ENCODE peak calls at places on chromosomes 7 and 10, in nine cellular contexts. One of them, this sample, is unnamed.

GRCh38 chr10:79559726-79560125 is 481 bp downstream of the SFTPA2 start:
- DNase-seq in fibroblast of the conjunctiva: no peak
- DNase-seq in astrocyte: peak
- DNase-seq in cardiac fibroblast: no peak
- DNase-seq in neural crest cell: no peak
- DNase-seq in cardiac muscle cell: peak
- DNase-seq in kidney: no peak
- DNase-seq in nephron progenitor cell: no peak
- DNase-seq in CD8-positive, alpha-beta memory T cell: no peak
- DNase-seq in this sample: no peak

GRCh38 chr7:132200141-132200540 is 376.1 kb downstream of the PLXNA4 start:
- DNase-seq in neural crest cell: no peak
- DNase-seq in astrocyte: no peak
- DNase-seq in CD8-positive, alpha-beta memory T cell: no peak
- DNase-seq in cardiac fibroblast: no peak
- DNase-seq in kidney: no peak
- DNase-seq in nephron progenitor cell: no peak
- DNase-seq in fibroblast of the conjunctiva: no peak
- DNase-seq in cardiac muscle cell: no peak
- DNase-seq in this sample: no peak

GRCh38 chr7:48040944-48041664 is 5.8 kb downstream of the C7orf57 start:
- DNase-seq in astrocyte: no peak
- DNase-seq in neural crest cell: no peak
- DNase-seq in kidney: peak
- DNase-seq in CD8-positive, alpha-beta memory T cell: no peak
- DNase-seq in nephron progenitor cell: no peak
- DNase-seq in cardiac muscle cell: no peak
- DNase-seq in cardiac fibroblast: no peak
- DNase-seq in fibroblast of the conjunctiva: no peak
- DNase-seq in this sample: no peak

GRCh38 chr10:65419629-65420028 is 1506.2 kb upstream of the LRRTM3 start:
- DNase-seq in CD8-positive, alpha-beta memory T cell: no peak
- DNase-seq in fibroblast of the conjunctiva: no peak
- DNase-seq in kidney: no peak
- DNase-seq in cardiac fibroblast: no peak
- DNase-seq in neural crest cell: no peak
- DNase-seq in cardiac muscle cell: no peak
- DNase-seq in astrocyte: no peak
- DNase-seq in nephron progenitor cell: no peak
- DNase-seq in this sample: no peak

GRCh38 chr10:125824736-125825135 is 1.4 kb downstream of the BCCIP start:
- DNase-seq in nephron progenitor cell: no peak
- DNase-seq in CD8-positive, alpha-beta memory T cell: no peak
- DNase-seq in fibroblast of the conjunctiva: no peak
- DNase-seq in cardiac fibroblast: no peak
- DNase-seq in astrocyte: peak
- DNase-seq in kidney: no peak
- DNase-seq in neural crest cell: no peak
- DNase-seq in cardiac muscle cell: no peak
- DNase-seq in this sample: no peak

GRCh38 chr7:949021-949934 is 5.2 kb downstream of the ADAP1 start:
- DNase-seq in nephron progenitor cell: no peak
- DNase-seq in CD8-positive, alpha-beta memory T cell: no peak
- DNase-seq in cardiac fibroblast: no peak
- DNase-seq in astrocyte: no peak
- DNase-seq in kidney: peak
- DNase-seq in cardiac muscle cell: no peak
- DNase-seq in neural crest cell: no peak
- DNase-seq in fibroblast of the conjunctiva: no peak
- DNase-seq in this sample: no peak

GRCh38 chr10:1596482-1596881 is 140.8 kb downstream of the ADARB2 start:
- DNase-seq in nephron progenitor cell: no peak
- DNase-seq in astrocyte: no peak
- DNase-seq in CD8-positive, alpha-beta memory T cell: no peak
- DNase-seq in neural crest cell: no peak
- DNase-seq in fibroblast of the conjunctiva: no peak
- DNase-seq in cardiac fibroblast: no peak
- DNase-seq in kidney: no peak
- DNase-seq in cardiac muscle cell: no peak
- DNase-seq in this sample: no peak

GRCh38 chr10:132406181-132406580 is 9.2 kb downstream of the PWWP2B start:
- DNase-seq in astrocyte: no peak
- DNase-seq in CD8-positive, alpha-beta memory T cell: no peak
- DNase-seq in cardiac muscle cell: no peak
- DNase-seq in nephron progenitor cell: no peak
- DNase-seq in fibroblast of the conjunctiva: no peak
- DNase-seq in cardiac fibroblast: no peak
- DNase-seq in neural crest cell: no peak
- DNase-seq in kidney: peak
- DNase-seq in this sample: no peak

GRCh38 chr7:2613926-2614613 is 17.7 kb upstream of the TTYH3 start:
- DNase-seq in kidney: peak
- DNase-seq in fibroblast of the conjunctiva: no peak
- DNase-seq in nephron progenitor cell: no peak
- DNase-seq in CD8-positive, alpha-beta memory T cell: no peak
- DNase-seq in cardiac muscle cell: peak
- DNase-seq in astrocyte: no peak
- DNase-seq in cardiac fibroblast: peak
- DNase-seq in neural crest cell: no peak
- DNase-seq in this sample: peak

GRCh38 chr7:18305866-18306265 is 189.7 kb upstream of the HDAC9 start:
- DNase-seq in cardiac fibroblast: peak
- DNase-seq in nephron progenitor cell: no peak
- DNase-seq in CD8-positive, alpha-beta memory T cell: no peak
- DNase-seq in fibroblast of the conjunctiva: no peak
- DNase-seq in neural crest cell: no peak
- DNase-seq in cardiac muscle cell: peak
- DNase-seq in astrocyte: peak
- DNase-seq in kidney: no peak
- DNase-seq in this sample: no peak

GRCh38 chr7:92645531-92646061 is 55.4 kb upstream of the FAM133B start:
- DNase-seq in fibroblast of the conjunctiva: no peak
- DNase-seq in cardiac muscle cell: peak
- DNase-seq in nephron progenitor cell: no peak
- DNase-seq in cardiac fibroblast: peak
- DNase-seq in kidney: no peak
- DNase-seq in astrocyte: peak
- DNase-seq in CD8-positive, alpha-beta memory T cell: no peak
- DNase-seq in neural crest cell: no peak
- DNase-seq in this sample: no peak

GRCh38 chr10:101779544-101780186 is 3.6 kb downstream of the NPM3 start:
- DNase-seq in cardiac muscle cell: peak
- DNase-seq in CD8-positive, alpha-beta memory T cell: peak
- DNase-seq in kidney: peak
- DNase-seq in cardiac fibroblast: peak
- DNase-seq in nephron progenitor cell: peak
- DNase-seq in astrocyte: peak
- DNase-seq in neural crest cell: peak
- DNase-seq in fibroblast of the conjunctiva: peak
- DNase-seq in this sample: peak

GRCh38 chr10:131312261-131312801 is 810 bp upstream of the TCERG1L start:
- DNase-seq in neural crest cell: peak
- DNase-seq in nephron progenitor cell: peak
- DNase-seq in kidney: peak
- DNase-seq in CD8-positive, alpha-beta memory T cell: no peak
- DNase-seq in cardiac fibroblast: no peak
- DNase-seq in cardiac muscle cell: peak
- DNase-seq in astrocyte: no peak
- DNase-seq in fibroblast of the conjunctiva: no peak
- DNase-seq in this sample: no peak

GRCh38 chr7:88243345-88243909 is 23.6 kb upstream of the SRI start:
- DNase-seq in cardiac fibroblast: peak
- DNase-seq in CD8-positive, alpha-beta memory T cell: peak
- DNase-seq in kidney: no peak
- DNase-seq in fibroblast of the conjunctiva: peak
- DNase-seq in cardiac muscle cell: peak
- DNase-seq in neural crest cell: no peak
- DNase-seq in astrocyte: peak
- DNase-seq in nephron progenitor cell: no peak
- DNase-seq in this sample: peak

GRCh38 chr10:4916086-4916716 is 47.0 kb upstream of the AKR1C1 start:
- DNase-seq in astrocyte: no peak
- DNase-seq in neural crest cell: no peak
- DNase-seq in CD8-positive, alpha-beta memory T cell: no peak
- DNase-seq in cardiac fibroblast: no peak
- DNase-seq in cardiac muscle cell: no peak
- DNase-seq in fibroblast of the conjunctiva: no peak
- DNase-seq in kidney: no peak
- DNase-seq in nephron progenitor cell: no peak
- DNase-seq in this sample: no peak

GRCh38 chr10:14389981-14390590 is 59.4 kb upstream of the FRMD4A start:
- DNase-seq in kidney: no peak
- DNase-seq in cardiac fibroblast: no peak
- DNase-seq in fibroblast of the conjunctiva: no peak
- DNase-seq in astrocyte: no peak
- DNase-seq in cardiac muscle cell: no peak
- DNase-seq in neural crest cell: no peak
- DNase-seq in nephron progenitor cell: no peak
- DNase-seq in CD8-positive, alpha-beta memory T cell: peak
- DNase-seq in this sample: no peak

GRCh38 chr7:25069900-25070443 is 55.1 kb downstream of the CYCS start:
- DNase-seq in CD8-positive, alpha-beta memory T cell: peak
- DNase-seq in astrocyte: peak
- DNase-seq in cardiac fibroblast: peak
- DNase-seq in fibroblast of the conjunctiva: peak
- DNase-seq in cardiac muscle cell: peak
- DNase-seq in kidney: no peak
- DNase-seq in neural crest cell: peak
- DNase-seq in nephron progenitor cell: peak
- DNase-seq in this sample: peak

GRCh38 chr10:91220194-91220953 is at the start of gene PCGF5:
- DNase-seq in kidney: peak
- DNase-seq in cardiac fibroblast: peak
- DNase-seq in cardiac muscle cell: peak
- DNase-seq in CD8-positive, alpha-beta memory T cell: peak
- DNase-seq in neural crest cell: peak
- DNase-seq in nephron progenitor cell: peak
- DNase-seq in fibroblast of the conjunctiva: peak
- DNase-seq in astrocyte: peak
- DNase-seq in this sample: peak

GRCh38 chr7:102450242-102450641 is 14.4 kb downstream of the ALKBH4 start:
- DNase-seq in fibroblast of the conjunctiva: no peak
- DNase-seq in kidney: no peak
- DNase-seq in nephron progenitor cell: no peak
- DNase-seq in CD8-positive, alpha-beta memory T cell: peak
- DNase-seq in neural crest cell: no peak
- DNase-seq in astrocyte: no peak
- DNase-seq in cardiac fibroblast: no peak
- DNase-seq in cardiac muscle cell: no peak
- DNase-seq in this sample: no peak

GRCh38 chr10:121077331-121077730 is 226.2 kb downstream of the WDR11 start:
- DNase-seq in nephron progenitor cell: no peak
- DNase-seq in cardiac fibroblast: peak
- DNase-seq in CD8-positive, alpha-beta memory T cell: no peak
- DNase-seq in fibroblast of the conjunctiva: no peak
- DNase-seq in cardiac muscle cell: peak
- DNase-seq in kidney: no peak
- DNase-seq in astrocyte: no peak
- DNase-seq in neural crest cell: no peak
- DNase-seq in this sample: peak

GRCh38 chr7:69577221-69577620 is 21.1 kb upstream of the AUTS2 start:
- DNase-seq in nephron progenitor cell: no peak
- DNase-seq in neural crest cell: no peak
- DNase-seq in fibroblast of the conjunctiva: peak
- DNase-seq in cardiac fibroblast: peak
- DNase-seq in CD8-positive, alpha-beta memory T cell: no peak
- DNase-seq in kidney: no peak
- DNase-seq in astrocyte: peak
- DNase-seq in cardiac muscle cell: peak
- DNase-seq in this sample: peak

GRCh38 chr10:103983367-103983911 is 16.5 kb downstream of the SLK start:
- DNase-seq in cardiac muscle cell: no peak
- DNase-seq in neural crest cell: no peak
- DNase-seq in astrocyte: no peak
- DNase-seq in kidney: no peak
- DNase-seq in fibroblast of the conjunctiva: no peak
- DNase-seq in CD8-positive, alpha-beta memory T cell: peak
- DNase-seq in cardiac fibroblast: peak
- DNase-seq in nephron progenitor cell: no peak
- DNase-seq in this sample: no peak

GRCh38 chr7:134514106-134514505 is 13.3 kb upstream of the AKR1B10 start:
- DNase-seq in cardiac fibroblast: no peak
- DNase-seq in CD8-positive, alpha-beta memory T cell: peak
- DNase-seq in cardiac muscle cell: no peak
- DNase-seq in nephron progenitor cell: no peak
- DNase-seq in kidney: no peak
- DNase-seq in fibroblast of the conjunctiva: no peak
- DNase-seq in astrocyte: no peak
- DNase-seq in neural crest cell: no peak
- DNase-seq in this sample: no peak

GRCh38 chr7:117323877-117324699 is 1.2 kb upstream of the WNT2 start:
- DNase-seq in CD8-positive, alpha-beta memory T cell: no peak
- DNase-seq in neural crest cell: peak
- DNase-seq in kidney: peak
- DNase-seq in nephron progenitor cell: peak
- DNase-seq in cardiac fibroblast: peak
- DNase-seq in fibroblast of the conjunctiva: no peak
- DNase-seq in astrocyte: peak
- DNase-seq in cardiac muscle cell: peak
- DNase-seq in this sample: peak

This sample was measured in fibroblast of gingiva.